ENCODE peak calls at places on chromosomes 13 and 19, in five cellular contexts. A is uterus; Y is psoas muscle; S is GM23248; T is CD8-positive, alpha-beta T cell. I is an unnamed sample. For H3K36me3, the result is how much of the 10 kb centered on the place peaks cover.

GRCh38 chr13:109773276-109773675 is 13.1 kb downstream of the IRS2 start:
- DNase-seq in T (no peak), Y (no peak), A (no peak), S (no peak), I (no peak)

GRCh38 chr19:898663-899062 is 5.4 kb downstream of the RNU6-9 start:
- DNase-seq in S (no peak), T (no peak), Y (peak), A (no peak), I (no peak)

GRCh38 chr19:42066075-42066754 is 3.8 kb downstream of the GRIK5 start:
- DNase-seq in S (peak), Y (no peak), A (no peak), T (no peak), I (peak)

GRCh38 chr13:44373601-44374347 is at the start of gene SERP2:
- DNase-seq in Y (peak), T (no peak), A (peak), S (peak), I (no peak)

GRCh38 chr13:41496420-41497234 is 39.3 kb downstream of the RGCC start:
- DNase-seq in S (peak), A (no peak), T (no peak), Y (no peak), I (no peak)

GRCh38 chr19:18320865-18321728 is 1.8 kb downstream of the LSM4 start:
- DNase-seq in Y (no peak), A (no peak), T (no peak), S (no peak), I (no peak)

GRCh38 chr13:30720470-30720869 is 14.9 kb upstream of the ALOX5AP start:
- DNase-seq in T (no peak), A (no peak), S (peak), Y (no peak), I (no peak)

GRCh38 chr13:44219808-44220544 is 153.6 kb upstream of the SERP2 start:
- DNase-seq in Y (no peak), S (peak), A (no peak), T (no peak), I (peak)

GRCh38 chr19:3694361-3695123 is 5.7 kb downstream of the PIP5K1C start:
- DNase-seq in T (no peak), A (no peak), Y (no peak), S (no peak), I (no peak)

GRCh38 chr19:51931921-51932320 is 4.6 kb downstream of the ZNF613 start:
- DNase-seq in A (no peak), T (no peak), S (no peak), Y (no peak), I (no peak)
- H3K36me3 ChIP-seq in A (under half), T (under half), S (under half), Y (half or more), I (under half)

GRCh38 chr19:8452446-8453123 is 7.8 kb downstream of the HNRNPM start:
- DNase-seq in T (no peak), A (no peak), S (no peak), Y (no peak), I (no peak)
- H3K36me3 ChIP-seq in T (under half), A (under half), S (under half), Y (under half), I (half or more)

GRCh38 chr19:46320559-46320958 is 23.7 kb downstream of the HIF3A start:
- DNase-seq in T (no peak), S (no peak), A (no peak), Y (no peak), I (no peak)
- H3K36me3 ChIP-seq in T (under half), S (under half), A (under half), Y (under half), I (under half)

DNA sequence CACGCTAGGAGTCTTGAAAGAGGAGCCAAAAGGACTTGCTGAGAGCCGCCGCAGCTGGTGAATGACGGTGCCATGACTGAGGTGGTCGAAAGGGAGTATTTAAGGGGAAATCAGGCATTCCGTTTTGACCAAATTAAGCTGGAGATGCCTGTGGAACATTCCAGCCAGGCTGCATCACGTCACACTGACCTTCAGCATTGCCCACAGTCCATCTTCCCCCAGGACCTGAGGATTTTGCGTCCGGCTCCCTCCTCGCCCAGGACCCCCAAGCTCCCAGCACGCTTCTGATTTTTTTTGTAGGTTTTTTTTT is 12.0 kb downstream of the CYTH2 start:
- DNase-seq in S (no peak), T (no peak), Y (no peak), A (no peak), I (no peak)
- H3K36me3 ChIP-seq in S (under half), T (under half), Y (under half), A (under half), I (under half)

I was measured in MG63.